ENCODE peak calls at places on chromosome 1, in seven cellular contexts. W is H9; G is CD8-positive, alpha-beta T cell; Q is left ventricle myocardium inferior; N is psoas muscle; I is lower lobe of right lung; H is GM20000. R is an unnamed sample.
A peak's percentile ranks its signal among the peaks of the same experiment; 100 is the strongest.

GRCh38 chr1:101178341-101178687 is 58.5 kb upstream of the S1PR1 start:
- DNase-seq in W (no peak), G (no peak), Q (no peak), N (no peak), I (no peak), H (no peak), R (no peak)

GRCh38 chr1:230232352-230232751 is 165.3 kb downstream of the GALNT2 start:
- DNase-seq in W (no peak), G (no peak), Q (no peak), N (no peak), I (no peak), H (no peak), R (no peak)

GRCh38 chr1:246450485-246451251 is 56.4 kb downstream of the SMYD3 start:
- DNase-seq in W (no peak), G (no peak), Q (no peak), N (no peak), I (no peak), H (peak; percentile 45), R (no peak)

GRCh38 chr1:111778541-111779051 is 22.9 kb downstream of the DDX20 start:
- DNase-seq in W (no peak), G (no peak), Q (no peak), N (no peak), I (no peak), H (no peak), R (no peak)

GRCh38 chr1:202834771-202835547 is 24.2 kb downstream of the PCAT6 start:
- DNase-seq in W (no peak), G (no peak), Q (no peak), N (no peak), I (no peak), H (no peak), R (no peak)

GRCh38 chr1:214445846-214446614 is 105.4 kb downstream of the PTPN14 start:
- DNase-seq in W (no peak), G (no peak), Q (no peak), N (no peak), I (no peak), H (no peak), R (no peak)

GRCh38 chr1:208951908-208952307 is 631.6 kb upstream of the CAMK1G start:
- DNase-seq in W (no peak), G (no peak), Q (no peak), N (no peak), I (no peak), H (no peak), R (no peak)

GRCh38 chr1:28126778-28127430 is 38.5 kb upstream of the EYA3 start:
- DNase-seq in W (no peak), G (no peak), Q (no peak), N (no peak), I (no peak), H (no peak), R (no peak)

GRCh38 chr1:109509176-109510134 is at the start of gene AMIGO1:
- DNase-seq in W (peak; percentile 72), G (peak; percentile 66), Q (peak; percentile 71), N (peak; percentile 76), I (peak; percentile 77), H (peak; percentile 85), R (peak; percentile 62)

GRCh38 chr1:233998926-233999325 is 94.5 kb downstream of the SLC35F3 start:
- DNase-seq in W (no peak), G (no peak), Q (no peak), N (no peak), I (no peak), H (no peak), R (no peak)

GRCh38 chr1:91809267-91809666 is 76.7 kb downstream of the TGFBR3 start:
- DNase-seq in W (no peak), G (no peak), Q (no peak), N (no peak), I (no peak), H (no peak), R (no peak)

GRCh38 chr1:197685785-197686184 is 89.5 kb downstream of the DENND1B start:
- DNase-seq in W (no peak), G (no peak), Q (no peak), N (no peak), I (no peak), H (no peak), R (no peak)

GRCh38 chr1:43366601-43367025 is 1.2 kb downstream of the ELOVL1 start:
- DNase-seq in W (no peak), G (no peak), Q (no peak), N (no peak), I (no peak), H (no peak), R (no peak)

GRCh38 chr1:186102559-186103148 is 272.4 kb downstream of the TPR start:
- DNase-seq in W (no peak), G (no peak), Q (no peak), N (no peak), I (no peak), H (no peak), R (no peak)

GRCh38 chr1:218957971-218958370 is 215.7 kb upstream of the LYPLAL1 start:
- DNase-seq in W (no peak), G (no peak), Q (no peak), N (no peak), I (no peak), H (no peak), R (no peak)

GRCh38 chr1:227893696-227894305 is 53.9 kb downstream of the WNT9A start:
- DNase-seq in W (peak; percentile 25), G (no peak), Q (no peak), N (no peak), I (no peak), H (no peak), R (peak; percentile 0)

GRCh38 chr1:229221106-229222019 is 49.5 kb upstream of the RAB4A start:
- DNase-seq in W (no peak), G (no peak), Q (no peak), N (no peak), I (peak; percentile 52), H (no peak), R (no peak)

GRCh38 chr1:84888753-84889152 is 4.3 kb downstream of the LPAR3 start:
- DNase-seq in W (no peak), G (no peak), Q (no peak), N (no peak), I (no peak), H (no peak), R (no peak)

GRCh38 chr1:24643362-24644346 is 552 bp downstream of the SRRM1 start:
- DNase-seq in W (no peak), G (no peak), Q (no peak), N (no peak), I (no peak), H (no peak), R (peak; percentile 46)

GRCh38 chr1:38923607-38924006 is 18.0 kb downstream of the RHBDL2 start:
- DNase-seq in W (no peak), G (no peak), Q (no peak), N (no peak), I (no peak), H (no peak), R (no peak)

DNA sequence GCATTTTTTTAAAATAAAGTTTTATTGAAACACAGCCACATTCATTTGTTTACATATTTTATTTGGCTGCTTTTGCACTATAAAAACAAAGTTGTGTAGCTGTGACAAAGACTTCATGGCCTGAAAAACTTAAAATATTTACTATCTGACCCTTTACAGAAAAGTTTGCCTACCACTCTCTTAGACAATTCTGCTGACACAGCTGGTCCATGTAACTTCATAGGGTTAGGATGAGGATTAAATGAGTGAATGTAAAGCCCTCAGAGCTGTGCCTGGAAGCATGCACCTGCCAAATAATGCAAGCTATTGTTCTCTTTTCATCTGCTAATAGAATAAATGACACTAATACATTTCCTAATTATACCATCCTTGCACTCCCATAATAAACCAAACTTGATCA is 67.7 kb downstream of the FCRL5 start:
- DNase-seq in W (no peak), G (no peak), Q (no peak), N (no peak), I (no peak), H (no peak), R (no peak)
- TF ChIP-seq CTCF in W (no peak), G (no peak), Q (no peak), N (no peak), I (no peak), H (no peak), R (no peak)

DNA sequence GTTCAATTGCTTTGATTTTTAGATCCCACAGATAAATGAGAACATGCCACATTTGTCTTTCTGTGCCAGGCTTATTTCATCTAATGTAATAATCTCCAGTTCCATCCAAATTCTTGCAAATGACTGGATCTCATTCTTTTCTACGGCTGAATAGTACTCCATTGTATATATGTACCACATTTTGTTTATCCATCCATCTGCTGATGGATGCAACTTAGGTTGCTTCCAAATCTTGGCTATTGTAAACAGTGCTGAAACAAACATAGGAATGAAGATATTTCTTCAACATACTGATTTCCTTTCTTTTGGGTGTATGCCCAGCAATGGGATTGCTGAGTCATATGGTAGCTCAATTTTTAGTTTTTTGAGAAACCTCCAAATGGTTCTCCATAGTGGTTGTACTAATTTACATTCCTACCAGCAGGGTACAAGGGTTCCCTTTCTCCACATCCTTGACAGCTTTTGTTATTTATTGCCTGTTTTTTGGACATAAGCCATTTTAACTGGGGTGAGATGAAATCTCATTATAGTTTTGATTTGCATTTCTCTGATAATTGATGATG is 344.4 kb downstream of the KCTD3 start:
- DNase-seq in W (no peak), G (no peak), Q (no peak), N (no peak), I (no peak), H (no peak), R (no peak)
- TF ChIP-seq CTCF in W (peak; percentile 27), G (no peak), Q (no peak), N (no peak), I (no peak), H (no peak), R (peak; percentile 26)

GRCh38 chr1:79362470-79362869 is 355.9 kb upstream of the ADGRL4 start:
- DNase-seq in W (no peak), G (no peak), Q (no peak), N (no peak), I (no peak), H (no peak), R (no peak)
- TF ChIP-seq CTCF in W (peak; percentile 45), G (no peak), Q (no peak), N (no peak), I (no peak), H (no peak), R (peak; percentile 49)

DNA sequence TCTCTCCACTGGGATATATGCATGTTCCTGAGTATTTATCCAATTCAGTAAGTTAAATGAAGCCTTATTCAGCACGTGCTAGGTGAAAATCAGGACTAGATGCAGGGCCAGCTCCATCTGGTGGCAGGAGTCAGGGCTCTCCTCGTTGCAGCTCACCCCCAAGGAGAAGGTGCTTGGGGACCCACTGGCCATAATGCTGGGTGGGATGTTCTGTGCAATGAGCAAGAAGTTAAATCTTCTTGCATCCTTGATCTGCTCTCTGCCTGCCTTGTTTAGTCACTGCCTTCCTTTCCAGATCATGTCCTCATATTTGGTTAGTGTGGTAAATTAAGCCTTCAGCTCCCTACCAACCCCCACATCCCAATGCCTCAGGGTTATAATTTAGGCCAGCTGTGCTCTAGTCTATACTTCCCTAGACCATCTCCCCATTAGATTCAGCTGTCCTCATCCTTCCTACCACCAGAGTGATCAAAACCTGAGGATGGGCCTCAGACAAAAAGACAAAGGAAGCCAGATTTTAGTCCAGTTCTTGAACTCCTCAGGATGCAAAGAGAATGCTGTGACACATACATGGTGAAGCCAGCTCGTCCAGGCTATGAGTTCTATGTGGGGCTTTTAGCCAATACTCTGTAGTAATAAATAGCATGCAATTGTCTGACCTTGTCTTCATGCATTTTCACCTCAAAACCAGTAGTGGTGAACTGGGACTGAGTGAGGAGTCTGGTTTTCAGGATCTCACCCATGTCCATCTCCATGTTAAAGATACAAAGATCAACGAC is 55.9 kb downstream of the SEC16B start:
- DNase-seq in W (peak; percentile 52), G (no peak), Q (no peak), N (no peak), I (no peak), H (no peak), R (peak; percentile 44)
- TF ChIP-seq CTCF in W (peak; percentile 74), G (no peak), Q (peak; percentile 50), N (peak; percentile 31), I (no peak), H (no peak), R (no peak)